ENCODE peak calls at places on chromosomes 12 and 14, in five cellular contexts. One of them, this sample, is unnamed.

GRCh38 chr14:51248041-51248987 is 8.3 kb downstream of the TMX1 start:
- DNase-seq in GM12878: peak
- DNase-seq in HCT116: no peak
- DNase-seq in SK-N-SH: no peak
- DNase-seq in K562: no peak
- DNase-seq in this sample: no peak

GRCh38 chr14:85587152-85587697 is 57.3 kb downstream of the FLRT2 start:
- DNase-seq in GM12878: no peak
- DNase-seq in HCT116: no peak
- DNase-seq in SK-N-SH: no peak
- DNase-seq in K562: no peak
- DNase-seq in this sample: no peak

GRCh38 chr14:101335061-101335661 is 226.1 kb upstream of the DIO3 start:
- DNase-seq in GM12878: no peak
- DNase-seq in HCT116: no peak
- DNase-seq in SK-N-SH: no peak
- DNase-seq in K562: no peak
- DNase-seq in this sample: peak

GRCh38 chr14:68624541-68625220 is 168.2 kb downstream of the ZFP36L1 start:
- DNase-seq in GM12878: no peak
- DNase-seq in HCT116: no peak
- DNase-seq in SK-N-SH: no peak
- DNase-seq in K562: no peak
- DNase-seq in this sample: no peak

GRCh38 chr14:63928744-63929174 is 76.0 kb downstream of the SYNE2 start:
- DNase-seq in GM12878: no peak
- DNase-seq in HCT116: no peak
- DNase-seq in SK-N-SH: peak
- DNase-seq in K562: no peak
- DNase-seq in this sample: no peak

GRCh38 chr12:24111591-24111990 is 162.1 kb upstream of the SOX5 start:
- DNase-seq in GM12878: no peak
- DNase-seq in HCT116: no peak
- DNase-seq in SK-N-SH: no peak
- DNase-seq in K562: no peak
- DNase-seq in this sample: no peak

GRCh38 chr14:72559227-72559626 is 334.7 kb downstream of the DPF3 start:
- DNase-seq in GM12878: no peak
- DNase-seq in HCT116: no peak
- DNase-seq in SK-N-SH: no peak
- DNase-seq in K562: no peak
- DNase-seq in this sample: no peak

GRCh38 chr12:108711486-108712163 is 19.7 kb downstream of the CORO1C start:
- DNase-seq in GM12878: no peak
- DNase-seq in HCT116: no peak
- DNase-seq in SK-N-SH: no peak
- DNase-seq in K562: no peak
- DNase-seq in this sample: no peak

GRCh38 chr14:101073598-101073965 is 170.1 kb upstream of the RTL1 start:
- DNase-seq in GM12878: no peak
- DNase-seq in HCT116: no peak
- DNase-seq in SK-N-SH: no peak
- DNase-seq in K562: no peak
- DNase-seq in this sample: no peak

GRCh38 chr14:75098209-75098608 is 28.6 kb downstream of the NEK9 start:
- DNase-seq in GM12878: no peak
- DNase-seq in HCT116: no peak
- DNase-seq in SK-N-SH: no peak
- DNase-seq in K562: no peak
- DNase-seq in this sample: no peak

GRCh38 chr14:75094896-75095295 is 25.5 kb downstream of the ZC2HC1C start:
- DNase-seq in GM12878: no peak
- DNase-seq in HCT116: no peak
- DNase-seq in SK-N-SH: no peak
- DNase-seq in K562: no peak
- DNase-seq in this sample: no peak

GRCh38 chr14:75098682-75099081 is 28.2 kb downstream of the NEK9 start:
- DNase-seq in GM12878: no peak
- DNase-seq in HCT116: no peak
- DNase-seq in SK-N-SH: no peak
- DNase-seq in K562: no peak
- DNase-seq in this sample: no peak

GRCh38 chr14:75095690-75096089 is 26.2 kb downstream of the ZC2HC1C start:
- DNase-seq in GM12878: no peak
- DNase-seq in HCT116: no peak
- DNase-seq in SK-N-SH: no peak
- DNase-seq in K562: no peak
- DNase-seq in this sample: no peak

GRCh38 chr14:75096959-75097358 is 27.5 kb downstream of the ZC2HC1C start:
- DNase-seq in GM12878: no peak
- DNase-seq in HCT116: no peak
- DNase-seq in SK-N-SH: peak
- DNase-seq in K562: no peak
- DNase-seq in this sample: no peak
- TF ChIP-seq ZBTB33 in GM12878: no peak
- TF ChIP-seq ZBTB33 in HCT116: no peak
- TF ChIP-seq ZBTB33 in SK-N-SH: no peak
- TF ChIP-seq ZBTB33 in K562: no peak
- TF ChIP-seq ZBTB33 in this sample: no peak

GRCh38 chr12:116273813-116274551 is 3.5 kb downstream of the MED13L start:
- DNase-seq in GM12878: no peak
- DNase-seq in HCT116: no peak
- DNase-seq in SK-N-SH: no peak
- DNase-seq in K562: no peak
- DNase-seq in this sample: no peak
- TF ChIP-seq ZBTB33 in GM12878: no peak
- TF ChIP-seq ZBTB33 in HCT116: no peak
- TF ChIP-seq ZBTB33 in SK-N-SH: no peak
- TF ChIP-seq ZBTB33 in K562: no peak
- TF ChIP-seq ZBTB33 in this sample: no peak

DNA sequence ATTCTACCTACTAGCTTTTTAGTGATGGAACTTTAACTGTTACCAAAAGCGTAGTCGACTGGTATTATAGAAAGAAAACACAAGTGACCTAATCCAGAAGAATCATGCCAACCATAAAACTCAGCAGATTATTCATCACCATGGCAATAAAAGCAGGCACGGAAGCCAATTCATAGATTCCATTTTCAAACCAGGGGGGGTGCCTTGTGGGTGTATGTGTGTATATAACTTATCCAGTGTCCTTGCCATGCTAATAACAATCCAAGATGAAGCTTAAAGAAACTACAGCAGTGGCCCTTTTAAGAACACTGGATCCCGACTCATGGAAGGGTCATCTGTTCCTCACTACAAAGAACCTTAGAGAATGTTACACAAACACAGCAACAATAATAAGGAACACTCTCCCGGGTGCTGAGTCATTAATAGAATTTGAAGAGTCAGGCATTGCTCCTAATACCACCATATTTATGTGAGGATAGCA is 61.0 kb downstream of the EPS8 start:
- DNase-seq in GM12878: no peak
- DNase-seq in HCT116: peak
- DNase-seq in SK-N-SH: peak
- DNase-seq in K562: no peak
- DNase-seq in this sample: no peak
- TF ChIP-seq ZBTB33 in GM12878: no peak
- TF ChIP-seq ZBTB33 in HCT116: no peak
- TF ChIP-seq ZBTB33 in SK-N-SH: no peak
- TF ChIP-seq ZBTB33 in K562: no peak
- TF ChIP-seq ZBTB33 in this sample: no peak

GRCh38 chr14:105701456-105702274 is 175.3 kb downstream of the TMEM121 start:
- DNase-seq in GM12878: no peak
- DNase-seq in HCT116: no peak
- DNase-seq in SK-N-SH: no peak
- DNase-seq in K562: no peak
- DNase-seq in this sample: no peak

GRCh38 chr14:105694961-105695360 is 168.6 kb downstream of the TMEM121 start:
- DNase-seq in GM12878: no peak
- DNase-seq in HCT116: no peak
- DNase-seq in SK-N-SH: no peak
- DNase-seq in K562: no peak
- DNase-seq in this sample: no peak

GRCh38 chr14:105702275-105702817 is 176.0 kb downstream of the TMEM121 start:
- DNase-seq in GM12878: no peak
- DNase-seq in HCT116: no peak
- DNase-seq in SK-N-SH: no peak
- DNase-seq in K562: no peak
- DNase-seq in this sample: no peak

DNA sequence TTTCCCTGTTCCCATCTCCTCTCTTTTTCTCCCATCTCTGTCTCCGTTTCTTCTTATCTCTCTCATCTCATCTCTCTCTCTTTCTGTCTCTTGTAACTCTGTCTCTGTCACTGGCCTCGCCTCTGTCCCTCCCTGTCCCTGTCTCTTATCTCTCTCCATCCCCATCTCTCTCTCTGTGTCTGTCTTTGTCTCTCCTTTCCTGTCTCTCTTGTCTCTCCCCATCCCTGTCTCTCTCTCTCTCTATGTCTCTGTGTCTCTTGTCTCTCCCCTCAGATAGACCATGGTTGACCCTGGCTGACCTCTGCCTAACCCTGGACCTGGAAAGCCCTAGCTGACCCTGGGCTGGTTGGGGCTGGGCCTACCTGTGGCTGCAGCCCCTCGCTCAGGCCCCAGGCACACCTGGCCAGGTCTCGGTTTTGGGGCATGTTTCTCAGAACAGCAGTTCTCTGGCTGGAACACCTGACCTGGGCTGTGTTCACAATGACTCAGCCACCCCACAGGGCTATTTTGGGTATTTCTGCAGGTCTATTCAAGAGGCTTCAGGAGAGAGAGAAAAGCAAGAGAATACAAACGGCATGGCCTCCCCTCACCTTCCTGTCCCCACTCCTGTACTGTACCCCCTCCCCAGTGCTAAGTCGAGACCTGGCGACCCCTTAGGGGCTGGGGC is 174.4 kb downstream of the TMEM121 start:
- DNase-seq in GM12878: peak
- DNase-seq in HCT116: no peak
- DNase-seq in SK-N-SH: no peak
- DNase-seq in K562: no peak
- DNase-seq in this sample: no peak
- TF ChIP-seq ZBTB33 in GM12878: no peak
- TF ChIP-seq ZBTB33 in HCT116: no peak
- TF ChIP-seq ZBTB33 in SK-N-SH: no peak
- TF ChIP-seq ZBTB33 in K562: no peak
- TF ChIP-seq ZBTB33 in this sample: no peak

GRCh38 chr12:9361879-9362326 is 153.7 kb upstream of the PZP start:
- DNase-seq in GM12878: peak
- DNase-seq in HCT116: no peak
- DNase-seq in SK-N-SH: no peak
- DNase-seq in K562: no peak
- DNase-seq in this sample: no peak

GRCh38 chr12:9363145-9363544 is 154.9 kb upstream of the PZP start:
- DNase-seq in GM12878: peak
- DNase-seq in HCT116: no peak
- DNase-seq in SK-N-SH: no peak
- DNase-seq in K562: no peak
- DNase-seq in this sample: no peak

GRCh38 chr12:9365296-9365695 is 157.1 kb upstream of the PZP start:
- DNase-seq in GM12878: no peak
- DNase-seq in HCT116: no peak
- DNase-seq in SK-N-SH: no peak
- DNase-seq in K562: no peak
- DNase-seq in this sample: no peak

GRCh38 chr12:9367201-9367600 is 159.0 kb upstream of the PZP start:
- DNase-seq in GM12878: no peak
- DNase-seq in HCT116: no peak
- DNase-seq in SK-N-SH: no peak
- DNase-seq in K562: no peak
- DNase-seq in this sample: no peak

GRCh38 chr12:9364224-9365176 is 156.3 kb upstream of the PZP start:
- DNase-seq in GM12878: peak
- DNase-seq in HCT116: no peak
- DNase-seq in SK-N-SH: no peak
- DNase-seq in K562: no peak
- DNase-seq in this sample: peak
- TF ChIP-seq ZBTB33 in GM12878: no peak
- TF ChIP-seq ZBTB33 in HCT116: no peak
- TF ChIP-seq ZBTB33 in SK-N-SH: no peak
- TF ChIP-seq ZBTB33 in K562: no peak
- TF ChIP-seq ZBTB33 in this sample: no peak

GRCh38 chr14:62053188-62053587 is 291.0 kb downstream of the SNAPC1 start:
- DNase-seq in GM12878: peak
- DNase-seq in HCT116: no peak
- DNase-seq in SK-N-SH: no peak
- DNase-seq in K562: no peak
- DNase-seq in this sample: no peak
- TF ChIP-seq ZBTB33 in GM12878: no peak
- TF ChIP-seq ZBTB33 in HCT116: no peak
- TF ChIP-seq ZBTB33 in SK-N-SH: no peak
- TF ChIP-seq ZBTB33 in K562: no peak
- TF ChIP-seq ZBTB33 in this sample: no peak